ENCODE peak calls at places on chromosome 22, in eight cellular contexts. E is H9, O is SK-N-SH, L is HepG2, Z is IMR-90, F is neural progenitor cell, H is fibroblast of lung, X is mesenchymal stem cell. B is an unnamed sample.
A peak's percentile ranks its signal among the peaks of the same experiment; 100 is the strongest.

GRCh38 chr22:24339452-24339747 is 68.8 kb downstream of the SPECC1L start:
- DNase-seq in Z (no peak), E (no peak), L (no peak), F (no peak), H (no peak), O (no peak), X (no peak), B (no peak)

GRCh38 chr22:47030881-47031627 is 268.6 kb downstream of the TBC1D22A start:
- DNase-seq in O (no peak), E (no peak), Z (no peak), X (no peak), L (no peak), H (no peak), F (no peak), B (no peak)

GRCh38 chr22:29478326-29479276 is 1.4 kb upstream of the NEFH start:
- DNase-seq in Z (no peak), X (peak; percentile 23), H (no peak), L (no peak), F (peak; percentile 82), E (peak; percentile 55), O (peak; percentile 52), B (peak; percentile 55)

GRCh38 chr22:39148727-39149535 is 3.5 kb downstream of the CBX7 start:
- DNase-seq in L (no peak), F (peak; percentile 56), X (peak; percentile 61), O (peak; percentile 44), E (peak; percentile 90), H (no peak), Z (no peak), B (peak; percentile 22)

GRCh38 chr22:33821290-33821689 is 99.0 kb downstream of the LARGE1 start:
- DNase-seq in E (no peak), F (no peak), H (peak; percentile 24), O (no peak), L (no peak), X (peak; percentile 79), Z (no peak), B (no peak)

GRCh38 chr22:31274017-31274416 is 18.3 kb downstream of the PIK3IP1 start:
- DNase-seq in X (no peak), H (no peak), E (no peak), F (no peak), L (no peak), O (no peak), Z (no peak), B (no peak)

GRCh38 chr22:22992474-22992873 is 77.8 kb upstream of the GNAZ start:
- DNase-seq in F (no peak), Z (no peak), L (no peak), X (no peak), H (no peak), O (no peak), E (no peak), B (no peak)

GRCh38 chr22:30866216-30866615 is 102.4 kb downstream of the MORC2 start:
- DNase-seq in L (no peak), H (no peak), X (no peak), E (no peak), F (no peak), O (peak; percentile 4), Z (no peak), B (no peak)

GRCh38 chr22:43205748-43206514 is 19.0 kb upstream of the TTLL12 start:
- DNase-seq in X (no peak), L (no peak), H (no peak), E (no peak), F (no peak), O (no peak), Z (no peak), B (no peak)

GRCh38 chr22:27153386-27153785 is 496.0 kb downstream of the MIAT start:
- DNase-seq in H (peak; percentile 25), X (no peak), O (no peak), E (no peak), L (no peak), Z (no peak), F (no peak), B (no peak)

GRCh38 chr22:27170491-27170890 is 513.1 kb downstream of the MIAT start:
- DNase-seq in H (peak; percentile 83), X (peak; percentile 89), E (no peak), F (no peak), O (no peak), L (no peak), Z (peak; percentile 48), B (peak; percentile 38)

GRCh38 chr22:33461698-33462434 is 403.7 kb upstream of the SYN3 start:
- DNase-seq in E (no peak), O (no peak), X (no peak), H (no peak), L (no peak), F (no peak), Z (no peak), B (no peak)

GRCh38 chr22:50526849-50527801 is 1.7 kb upstream of the SCO2 start:
- DNase-seq in F (peak; percentile 24), X (peak; percentile 59), Z (no peak), E (peak; percentile 88), O (peak; percentile 77), L (peak; percentile 70), H (peak; percentile 23), B (no peak)

GRCh38 chr22:23437779-23438178 is 142.3 kb downstream of the IGLL1 start:
- DNase-seq in X (no peak), E (no peak), Z (no peak), H (no peak), O (no peak), L (no peak), F (no peak), B (no peak)

GRCh38 chr22:42814616-42815015 is 42.5 kb downstream of the ARFGAP3 start:
- DNase-seq in F (no peak), E (no peak), O (no peak), X (no peak), Z (no peak), H (no peak), L (no peak), B (no peak)

GRCh38 chr22:28896611-28897010 is 13.2 kb downstream of the ZNRF3 start:
- DNase-seq in X (no peak), H (no peak), F (no peak), L (no peak), Z (no peak), E (peak; percentile 47), O (no peak), B (no peak)

GRCh38 chr22:42376721-42377177 is 55.5 kb downstream of the NFAM1 start:
- DNase-seq in L (no peak), F (peak; percentile 91), O (peak; percentile 81), H (peak; percentile 20), X (peak; percentile 71), E (peak; percentile 81), Z (peak; percentile 19), B (peak; percentile 87)

GRCh38 chr22:33296941-33297340 is 238.8 kb upstream of the SYN3 start:
- DNase-seq in F (no peak), O (no peak), E (no peak), H (no peak), L (no peak), X (no peak), Z (no peak), B (no peak)

GRCh38 chr22:43346521-43346929 is 3.4 kb upstream of the SCUBE1 start:
- DNase-seq in H (peak; percentile 7), O (peak; percentile 73), X (peak; percentile 45), E (peak; percentile 87), L (peak; percentile 30), Z (no peak), F (peak; percentile 78), B (peak; percentile 76)

GRCh38 chr22:21942407-21942895 is 10.2 kb downstream of the PPM1F start:
- DNase-seq in X (peak; percentile 91), Z (peak; percentile 88), F (no peak), L (no peak), H (peak; percentile 91), O (no peak), E (no peak), B (no peak)

GRCh38 chr22:41435560-41435959 is 11.0 kb downstream of the TOB2 start:
- DNase-seq in O (no peak), Z (no peak), F (no peak), L (no peak), X (no peak), H (no peak), E (no peak), B (no peak)

GRCh38 chr22:48424201-48424627 is 1403.5 kb downstream of the BRD1 start:
- DNase-seq in F (no peak), L (no peak), Z (no peak), X (no peak), H (no peak), E (no peak), O (no peak), B (no peak)
- H2AFZ ChIP-seq in F (no peak overlapping the region), L (no peak overlapping the region), Z (no peak overlapping the region), X (no peak overlapping the region), H (no peak overlapping the region), E (no peak overlapping the region), O (no peak overlapping the region), B (no peak overlapping the region)

GRCh38 chr22:35397095-35397904 is 2.6 kb upstream of the MCM5 start:
- DNase-seq in X (peak; percentile 60), Z (peak; percentile 29), E (no peak), L (peak; percentile 89), H (peak; percentile 13), O (no peak), F (no peak), B (peak; percentile 41)
- H2AFZ ChIP-seq in X (peak overlapping the region; percentile 11), Z (no peak overlapping the region), E (no peak overlapping the region), L (no peak overlapping the region), H (no peak overlapping the region), O (no peak overlapping the region), F (no peak overlapping the region), B (no peak overlapping the region)

DNA sequence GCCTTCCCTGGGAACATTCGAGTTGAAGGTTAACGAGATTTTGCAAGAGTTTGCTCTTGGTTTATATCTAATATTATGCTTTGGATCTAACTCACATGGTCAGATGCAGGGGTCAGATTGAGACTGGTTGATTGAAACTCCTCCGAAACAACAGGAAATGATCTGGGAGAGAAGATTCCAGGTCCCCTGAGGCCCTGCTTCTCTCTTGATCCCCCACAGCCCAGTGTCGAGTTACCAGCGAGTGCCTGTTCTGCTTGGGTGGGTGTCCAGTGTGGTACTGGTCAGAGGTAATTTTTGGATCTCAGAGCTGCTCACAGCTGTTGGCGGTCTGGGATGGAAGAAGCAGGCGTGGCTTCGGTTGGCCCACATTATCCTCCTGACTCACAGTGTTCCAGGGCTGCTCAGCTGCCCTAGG is 9.2 kb downstream of the FBLN1 start:
- DNase-seq in O (no peak), E (no peak), L (no peak), F (no peak), Z (peak; percentile 93), H (peak; percentile 91), X (peak; percentile 91), B (peak; percentile 57)
- H2AFZ ChIP-seq in O (no peak overlapping the region), E (no peak overlapping the region), L (no peak overlapping the region), F (no peak overlapping the region), Z (peak overlapping the region; percentile 4), H (no peak overlapping the region), X (no peak overlapping the region), B (no peak overlapping the region)

DNA sequence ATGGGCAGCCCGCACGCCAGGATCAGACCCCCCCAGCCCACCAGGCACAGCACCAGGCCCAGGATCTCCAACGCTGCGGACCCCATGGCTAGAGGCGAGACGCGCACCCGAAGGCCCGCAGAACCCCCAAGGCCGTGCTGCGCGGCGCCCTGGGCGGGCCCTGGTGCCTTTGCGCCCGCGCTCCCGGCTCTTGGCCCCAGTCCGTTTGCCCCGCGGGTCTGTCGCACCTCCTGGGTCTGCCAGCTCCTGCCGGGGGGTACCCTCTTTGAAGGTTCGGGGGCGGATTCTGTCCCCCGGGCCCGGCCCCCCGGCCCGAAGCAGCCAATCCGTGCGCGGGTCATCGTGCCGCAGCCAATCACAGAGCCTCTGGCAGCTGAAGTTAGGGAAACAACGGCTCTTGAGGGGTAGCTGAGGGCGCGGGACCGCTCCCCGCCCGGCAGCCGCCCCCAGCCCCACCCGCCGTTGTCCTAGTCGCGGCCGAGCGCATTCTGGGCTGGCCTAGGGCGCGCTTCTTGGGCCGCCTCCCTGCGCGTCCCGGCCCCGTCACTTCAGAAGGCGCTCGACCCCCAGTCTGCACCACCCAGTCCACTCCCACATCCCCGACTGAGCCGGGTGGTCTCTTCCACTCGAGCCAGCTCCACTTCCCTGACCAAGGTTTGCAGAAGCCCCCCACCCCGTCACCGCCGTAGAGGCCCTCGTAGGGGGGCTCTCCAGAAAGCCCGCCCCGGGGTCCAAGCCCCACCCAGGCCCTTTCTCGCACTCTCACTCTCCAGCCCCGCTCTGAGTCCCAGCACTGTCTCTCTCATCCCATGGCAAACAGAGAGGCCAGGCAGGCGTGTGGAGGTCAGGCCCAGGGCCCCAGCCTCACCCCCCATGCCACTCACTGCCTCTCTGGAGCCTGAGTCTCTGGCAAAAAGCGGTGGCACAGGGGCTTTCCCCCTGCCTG is at the start of gene CLDN5:
- DNase-seq in F (peak; percentile 75), X (peak; percentile 28), H (peak; percentile 21), Z (no peak), E (peak; percentile 84), O (peak; percentile 89), L (no peak), B (no peak)
- H2AFZ ChIP-seq in F (peak within 1 kb of the TSS; percentile 93), X (no peak within 1 kb of the TSS), H (peak within 1 kb of the TSS; percentile 46), Z (peak within 1 kb of the TSS; percentile 69), E (no peak within 1 kb of the TSS), O (no peak within 1 kb of the TSS), L (no peak within 1 kb of the TSS), B (peak within 1 kb of the TSS; percentile 15)

B was measured in hepatocyte.